ENCODE peak calls at places on chromosomes 7 and 10, in ten cellular contexts. One of them, this sample, is unnamed.

GRCh38 chr7:134548877-134549276 is at the start of gene AKR1B15:
- DNase-seq in activated naive CD4-positive, alpha-beta T cell: no peak
- DNase-seq in T-helper 2 cell: no peak
- DNase-seq in endothelial cell: no peak
- DNase-seq in fibroblast of mammary gland: peak
- DNase-seq in stimulated activated CD4-positive, alpha-beta T cell treated with anti-CD3 and anti-CD28 coated beads, Interleukin-4, amount 100 ng/mL, for 24 hours: peak
- DNase-seq in NCI-H1436: no peak
- DNase-seq in CD4-positive, CD25-positive, alpha-beta regulatory T cell: no peak
- DNase-seq in GM10248: peak
- DNase-seq in SHP77: no peak
- DNase-seq in this sample: no peak

GRCh38 chr10:2081501-2081900 is 344.2 kb upstream of the ADARB2 start:
- DNase-seq in activated naive CD4-positive, alpha-beta T cell: no peak
- DNase-seq in NCI-H1436: no peak
- DNase-seq in endothelial cell: peak
- DNase-seq in GM10248: no peak
- DNase-seq in stimulated activated CD4-positive, alpha-beta T cell treated with anti-CD3 and anti-CD28 coated beads, Interleukin-4, amount 100 ng/mL, for 24 hours: no peak
- DNase-seq in fibroblast of mammary gland: no peak
- DNase-seq in T-helper 2 cell: no peak
- DNase-seq in CD4-positive, CD25-positive, alpha-beta regulatory T cell: no peak
- DNase-seq in SHP77: no peak
- DNase-seq in this sample: no peak

GRCh38 chr10:75525067-75525466 is 93.6 kb downstream of the LRMDA start:
- DNase-seq in GM10248: no peak
- DNase-seq in stimulated activated CD4-positive, alpha-beta T cell treated with anti-CD3 and anti-CD28 coated beads, Interleukin-4, amount 100 ng/mL, for 24 hours: no peak
- DNase-seq in activated naive CD4-positive, alpha-beta T cell: no peak
- DNase-seq in fibroblast of mammary gland: no peak
- DNase-seq in CD4-positive, CD25-positive, alpha-beta regulatory T cell: no peak
- DNase-seq in NCI-H1436: no peak
- DNase-seq in T-helper 2 cell: no peak
- DNase-seq in endothelial cell: no peak
- DNase-seq in SHP77: no peak
- DNase-seq in this sample: no peak

GRCh38 chr10:107631876-107632275 is 467.4 kb upstream of the SORCS1 start:
- DNase-seq in GM10248: no peak
- DNase-seq in T-helper 2 cell: no peak
- DNase-seq in stimulated activated CD4-positive, alpha-beta T cell treated with anti-CD3 and anti-CD28 coated beads, Interleukin-4, amount 100 ng/mL, for 24 hours: no peak
- DNase-seq in SHP77: peak
- DNase-seq in NCI-H1436: no peak
- DNase-seq in activated naive CD4-positive, alpha-beta T cell: no peak
- DNase-seq in fibroblast of mammary gland: no peak
- DNase-seq in CD4-positive, CD25-positive, alpha-beta regulatory T cell: no peak
- DNase-seq in endothelial cell: no peak
- DNase-seq in this sample: no peak

GRCh38 chr10:71582019-71582418 is 137.6 kb downstream of the C10orf105 start:
- DNase-seq in endothelial cell: peak
- DNase-seq in NCI-H1436: no peak
- DNase-seq in T-helper 2 cell: no peak
- DNase-seq in GM10248: no peak
- DNase-seq in activated naive CD4-positive, alpha-beta T cell: no peak
- DNase-seq in fibroblast of mammary gland: peak
- DNase-seq in CD4-positive, CD25-positive, alpha-beta regulatory T cell: no peak
- DNase-seq in SHP77: no peak
- DNase-seq in stimulated activated CD4-positive, alpha-beta T cell treated with anti-CD3 and anti-CD28 coated beads, Interleukin-4, amount 100 ng/mL, for 24 hours: no peak
- DNase-seq in this sample: no peak

GRCh38 chr10:69863580-69863979 is 61.9 kb downstream of the COL13A1 start:
- DNase-seq in fibroblast of mammary gland: peak
- DNase-seq in CD4-positive, CD25-positive, alpha-beta regulatory T cell: no peak
- DNase-seq in T-helper 2 cell: no peak
- DNase-seq in SHP77: no peak
- DNase-seq in activated naive CD4-positive, alpha-beta T cell: no peak
- DNase-seq in NCI-H1436: no peak
- DNase-seq in endothelial cell: no peak
- DNase-seq in GM10248: no peak
- DNase-seq in stimulated activated CD4-positive, alpha-beta T cell treated with anti-CD3 and anti-CD28 coated beads, Interleukin-4, amount 100 ng/mL, for 24 hours: no peak
- DNase-seq in this sample: no peak

GRCh38 chr10:11181996-11182395 is 164.3 kb downstream of the CELF2 start:
- DNase-seq in endothelial cell: no peak
- DNase-seq in GM10248: no peak
- DNase-seq in fibroblast of mammary gland: peak
- DNase-seq in activated naive CD4-positive, alpha-beta T cell: no peak
- DNase-seq in SHP77: no peak
- DNase-seq in NCI-H1436: no peak
- DNase-seq in CD4-positive, CD25-positive, alpha-beta regulatory T cell: no peak
- DNase-seq in T-helper 2 cell: no peak
- DNase-seq in stimulated activated CD4-positive, alpha-beta T cell treated with anti-CD3 and anti-CD28 coated beads, Interleukin-4, amount 100 ng/mL, for 24 hours: no peak
- DNase-seq in this sample: no peak

GRCh38 chr10:44886966-44887365 is 24.2 kb upstream of the TMEM72 start:
- DNase-seq in endothelial cell: no peak
- DNase-seq in SHP77: no peak
- DNase-seq in activated naive CD4-positive, alpha-beta T cell: no peak
- DNase-seq in NCI-H1436: no peak
- DNase-seq in CD4-positive, CD25-positive, alpha-beta regulatory T cell: no peak
- DNase-seq in fibroblast of mammary gland: no peak
- DNase-seq in T-helper 2 cell: no peak
- DNase-seq in GM10248: no peak
- DNase-seq in stimulated activated CD4-positive, alpha-beta T cell treated with anti-CD3 and anti-CD28 coated beads, Interleukin-4, amount 100 ng/mL, for 24 hours: no peak
- DNase-seq in this sample: no peak

GRCh38 chr7:1454471-1455065 is 4.7 kb downstream of the MICALL2 start:
- DNase-seq in NCI-H1436: no peak
- DNase-seq in CD4-positive, CD25-positive, alpha-beta regulatory T cell: no peak
- DNase-seq in fibroblast of mammary gland: no peak
- DNase-seq in endothelial cell: peak
- DNase-seq in SHP77: no peak
- DNase-seq in stimulated activated CD4-positive, alpha-beta T cell treated with anti-CD3 and anti-CD28 coated beads, Interleukin-4, amount 100 ng/mL, for 24 hours: no peak
- DNase-seq in T-helper 2 cell: no peak
- DNase-seq in activated naive CD4-positive, alpha-beta T cell: no peak
- DNase-seq in GM10248: no peak
- DNase-seq in this sample: no peak

GRCh38 chr10:71141528-71141927 is 70.8 kb upstream of the UNC5B start:
- DNase-seq in endothelial cell: no peak
- DNase-seq in stimulated activated CD4-positive, alpha-beta T cell treated with anti-CD3 and anti-CD28 coated beads, Interleukin-4, amount 100 ng/mL, for 24 hours: no peak
- DNase-seq in activated naive CD4-positive, alpha-beta T cell: no peak
- DNase-seq in GM10248: no peak
- DNase-seq in SHP77: no peak
- DNase-seq in T-helper 2 cell: no peak
- DNase-seq in CD4-positive, CD25-positive, alpha-beta regulatory T cell: no peak
- DNase-seq in fibroblast of mammary gland: no peak
- DNase-seq in NCI-H1436: no peak
- DNase-seq in this sample: no peak

GRCh38 chr7:55887786-55888185 is 530 bp downstream of the ZNF713 start:
- DNase-seq in activated naive CD4-positive, alpha-beta T cell: no peak
- DNase-seq in CD4-positive, CD25-positive, alpha-beta regulatory T cell: no peak
- DNase-seq in endothelial cell: no peak
- DNase-seq in stimulated activated CD4-positive, alpha-beta T cell treated with anti-CD3 and anti-CD28 coated beads, Interleukin-4, amount 100 ng/mL, for 24 hours: no peak
- DNase-seq in T-helper 2 cell: peak
- DNase-seq in SHP77: peak
- DNase-seq in fibroblast of mammary gland: no peak
- DNase-seq in NCI-H1436: no peak
- DNase-seq in GM10248: no peak
- DNase-seq in this sample: peak

GRCh38 chr7:87564290-87564963 is 36.3 kb downstream of the ABCB1 start:
- DNase-seq in endothelial cell: peak
- DNase-seq in activated naive CD4-positive, alpha-beta T cell: no peak
- DNase-seq in fibroblast of mammary gland: peak
- DNase-seq in SHP77: no peak
- DNase-seq in NCI-H1436: no peak
- DNase-seq in GM10248: peak
- DNase-seq in T-helper 2 cell: no peak
- DNase-seq in stimulated activated CD4-positive, alpha-beta T cell treated with anti-CD3 and anti-CD28 coated beads, Interleukin-4, amount 100 ng/mL, for 24 hours: no peak
- DNase-seq in CD4-positive, CD25-positive, alpha-beta regulatory T cell: no peak
- DNase-seq in this sample: peak

GRCh38 chr7:141558544-141559183 is 7.5 kb downstream of the AGK start:
- DNase-seq in fibroblast of mammary gland: peak
- DNase-seq in endothelial cell: no peak
- DNase-seq in SHP77: peak
- DNase-seq in GM10248: peak
- DNase-seq in stimulated activated CD4-positive, alpha-beta T cell treated with anti-CD3 and anti-CD28 coated beads, Interleukin-4, amount 100 ng/mL, for 24 hours: peak
- DNase-seq in CD4-positive, CD25-positive, alpha-beta regulatory T cell: peak
- DNase-seq in NCI-H1436: peak
- DNase-seq in T-helper 2 cell: peak
- DNase-seq in activated naive CD4-positive, alpha-beta T cell: no peak
- DNase-seq in this sample: no peak

GRCh38 chr10:63414481-63415260 is 51.1 kb downstream of the JMJD1C start:
- DNase-seq in endothelial cell: no peak
- DNase-seq in stimulated activated CD4-positive, alpha-beta T cell treated with anti-CD3 and anti-CD28 coated beads, Interleukin-4, amount 100 ng/mL, for 24 hours: no peak
- DNase-seq in fibroblast of mammary gland: peak
- DNase-seq in SHP77: no peak
- DNase-seq in activated naive CD4-positive, alpha-beta T cell: no peak
- DNase-seq in GM10248: no peak
- DNase-seq in T-helper 2 cell: no peak
- DNase-seq in NCI-H1436: no peak
- DNase-seq in CD4-positive, CD25-positive, alpha-beta regulatory T cell: no peak
- DNase-seq in this sample: no peak

GRCh38 chr7:28069788-28070187 is 110.8 kb downstream of the JAZF1 start:
- DNase-seq in activated naive CD4-positive, alpha-beta T cell: no peak
- DNase-seq in fibroblast of mammary gland: peak
- DNase-seq in NCI-H1436: no peak
- DNase-seq in CD4-positive, CD25-positive, alpha-beta regulatory T cell: no peak
- DNase-seq in GM10248: no peak
- DNase-seq in endothelial cell: no peak
- DNase-seq in SHP77: no peak
- DNase-seq in T-helper 2 cell: no peak
- DNase-seq in stimulated activated CD4-positive, alpha-beta T cell treated with anti-CD3 and anti-CD28 coated beads, Interleukin-4, amount 100 ng/mL, for 24 hours: no peak
- DNase-seq in this sample: no peak

GRCh38 chr7:142567201-142567600 is 182.1 kb upstream of the PRSS1 start:
- DNase-seq in NCI-H1436: no peak
- DNase-seq in SHP77: no peak
- DNase-seq in fibroblast of mammary gland: no peak
- DNase-seq in T-helper 2 cell: no peak
- DNase-seq in activated naive CD4-positive, alpha-beta T cell: no peak
- DNase-seq in endothelial cell: no peak
- DNase-seq in GM10248: no peak
- DNase-seq in stimulated activated CD4-positive, alpha-beta T cell treated with anti-CD3 and anti-CD28 coated beads, Interleukin-4, amount 100 ng/mL, for 24 hours: no peak
- DNase-seq in CD4-positive, CD25-positive, alpha-beta regulatory T cell: no peak
- DNase-seq in this sample: no peak

GRCh38 chr10:84194424-84195043 is at the start of gene CDHR1:
- DNase-seq in fibroblast of mammary gland: no peak
- DNase-seq in GM10248: peak
- DNase-seq in activated naive CD4-positive, alpha-beta T cell: peak
- DNase-seq in stimulated activated CD4-positive, alpha-beta T cell treated with anti-CD3 and anti-CD28 coated beads, Interleukin-4, amount 100 ng/mL, for 24 hours: peak
- DNase-seq in NCI-H1436: peak
- DNase-seq in SHP77: no peak
- DNase-seq in CD4-positive, CD25-positive, alpha-beta regulatory T cell: no peak
- DNase-seq in endothelial cell: peak
- DNase-seq in T-helper 2 cell: peak
- DNase-seq in this sample: peak

GRCh38 chr7:22435105-22435504 is 64.9 kb downstream of the STEAP1B start:
- DNase-seq in endothelial cell: no peak
- DNase-seq in stimulated activated CD4-positive, alpha-beta T cell treated with anti-CD3 and anti-CD28 coated beads, Interleukin-4, amount 100 ng/mL, for 24 hours: no peak
- DNase-seq in NCI-H1436: no peak
- DNase-seq in fibroblast of mammary gland: no peak
- DNase-seq in SHP77: no peak
- DNase-seq in GM10248: peak
- DNase-seq in activated naive CD4-positive, alpha-beta T cell: no peak
- DNase-seq in CD4-positive, CD25-positive, alpha-beta regulatory T cell: no peak
- DNase-seq in T-helper 2 cell: no peak
- DNase-seq in this sample: no peak

GRCh38 chr7:50335795-50336754 is 31.6 kb downstream of the IKZF1 start:
- DNase-seq in stimulated activated CD4-positive, alpha-beta T cell treated with anti-CD3 and anti-CD28 coated beads, Interleukin-4, amount 100 ng/mL, for 24 hours: peak
- DNase-seq in SHP77: peak
- DNase-seq in CD4-positive, CD25-positive, alpha-beta regulatory T cell: peak
- DNase-seq in endothelial cell: no peak
- DNase-seq in GM10248: no peak
- DNase-seq in T-helper 2 cell: peak
- DNase-seq in NCI-H1436: no peak
- DNase-seq in activated naive CD4-positive, alpha-beta T cell: peak
- DNase-seq in fibroblast of mammary gland: no peak
- DNase-seq in this sample: no peak

GRCh38 chr7:92873776-92874175 is 37.4 kb upstream of the CDK6 start:
- DNase-seq in T-helper 2 cell: no peak
- DNase-seq in SHP77: no peak
- DNase-seq in endothelial cell: no peak
- DNase-seq in CD4-positive, CD25-positive, alpha-beta regulatory T cell: no peak
- DNase-seq in activated naive CD4-positive, alpha-beta T cell: no peak
- DNase-seq in stimulated activated CD4-positive, alpha-beta T cell treated with anti-CD3 and anti-CD28 coated beads, Interleukin-4, amount 100 ng/mL, for 24 hours: no peak
- DNase-seq in NCI-H1436: no peak
- DNase-seq in fibroblast of mammary gland: no peak
- DNase-seq in GM10248: no peak
- DNase-seq in this sample: no peak

GRCh38 chr7:13849528-13849892 is 140.0 kb downstream of the ETV1 start:
- DNase-seq in fibroblast of mammary gland: no peak
- DNase-seq in SHP77: no peak
- DNase-seq in stimulated activated CD4-positive, alpha-beta T cell treated with anti-CD3 and anti-CD28 coated beads, Interleukin-4, amount 100 ng/mL, for 24 hours: no peak
- DNase-seq in activated naive CD4-positive, alpha-beta T cell: no peak
- DNase-seq in CD4-positive, CD25-positive, alpha-beta regulatory T cell: no peak
- DNase-seq in GM10248: no peak
- DNase-seq in T-helper 2 cell: no peak
- DNase-seq in endothelial cell: no peak
- DNase-seq in NCI-H1436: no peak
- DNase-seq in this sample: no peak

GRCh38 chr10:124016795-124017375 is 76.5 kb downstream of the CHST15 start:
- DNase-seq in T-helper 2 cell: no peak
- DNase-seq in stimulated activated CD4-positive, alpha-beta T cell treated with anti-CD3 and anti-CD28 coated beads, Interleukin-4, amount 100 ng/mL, for 24 hours: no peak
- DNase-seq in NCI-H1436: no peak
- DNase-seq in SHP77: no peak
- DNase-seq in fibroblast of mammary gland: no peak
- DNase-seq in GM10248: no peak
- DNase-seq in endothelial cell: no peak
- DNase-seq in CD4-positive, CD25-positive, alpha-beta regulatory T cell: no peak
- DNase-seq in activated naive CD4-positive, alpha-beta T cell: no peak
- DNase-seq in this sample: no peak

GRCh38 chr10:80581469-80581835 is 43.8 kb downstream of the SH2D4B start:
- DNase-seq in stimulated activated CD4-positive, alpha-beta T cell treated with anti-CD3 and anti-CD28 coated beads, Interleukin-4, amount 100 ng/mL, for 24 hours: no peak
- DNase-seq in fibroblast of mammary gland: no peak
- DNase-seq in activated naive CD4-positive, alpha-beta T cell: no peak
- DNase-seq in endothelial cell: no peak
- DNase-seq in SHP77: no peak
- DNase-seq in GM10248: no peak
- DNase-seq in NCI-H1436: no peak
- DNase-seq in T-helper 2 cell: no peak
- DNase-seq in CD4-positive, CD25-positive, alpha-beta regulatory T cell: no peak
- DNase-seq in this sample: no peak

This sample was measured in D341Med.